ENCODE peak calls at places on chromosomes 7 and 10, in nine cellular contexts. One of them, this sample, is unnamed.

GRCh38 chr10:20181408-20181807 is 365.2 kb downstream of the PLXDC2 start:
- DNase-seq in HepG2: no peak
- DNase-seq in AG04450: no peak
- DNase-seq in ovary: no peak
- DNase-seq in fibroblast of lung: no peak
- DNase-seq in AG09319: no peak
- DNase-seq in Calu3: no peak
- DNase-seq in WTC11: no peak
- DNase-seq in HCT116: no peak
- DNase-seq in this sample: no peak

GRCh38 chr10:121404611-121405010 is 193.6 kb downstream of the FGFR2 start:
- DNase-seq in HepG2: no peak
- DNase-seq in HCT116: no peak
- DNase-seq in AG09319: no peak
- DNase-seq in WTC11: no peak
- DNase-seq in Calu3: no peak
- DNase-seq in AG04450: no peak
- DNase-seq in fibroblast of lung: no peak
- DNase-seq in ovary: no peak
- DNase-seq in this sample: no peak

GRCh38 chr10:114504769-114505579 is 100.7 kb upstream of the AFAP1L2 start:
- DNase-seq in AG04450: peak
- DNase-seq in ovary: no peak
- DNase-seq in fibroblast of lung: peak
- DNase-seq in HepG2: peak
- DNase-seq in Calu3: no peak
- DNase-seq in WTC11: no peak
- DNase-seq in AG09319: peak
- DNase-seq in HCT116: no peak
- DNase-seq in this sample: no peak

GRCh38 chr7:157234271-157234670 is 95.5 kb downstream of the UBE3C start:
- DNase-seq in AG09319: peak
- DNase-seq in AG04450: no peak
- DNase-seq in HepG2: no peak
- DNase-seq in WTC11: no peak
- DNase-seq in HCT116: no peak
- DNase-seq in fibroblast of lung: no peak
- DNase-seq in ovary: no peak
- DNase-seq in Calu3: no peak
- DNase-seq in this sample: no peak

GRCh38 chr7:28169166-28169713 is 11.4 kb downstream of the JAZF1 start:
- DNase-seq in HepG2: no peak
- DNase-seq in ovary: no peak
- DNase-seq in fibroblast of lung: peak
- DNase-seq in Calu3: no peak
- DNase-seq in HCT116: no peak
- DNase-seq in WTC11: no peak
- DNase-seq in AG09319: no peak
- DNase-seq in AG04450: peak
- DNase-seq in this sample: no peak

GRCh38 chr7:145169908-145170307 is 334.1 kb upstream of the TPK1 start:
- DNase-seq in HepG2: no peak
- DNase-seq in ovary: no peak
- DNase-seq in Calu3: no peak
- DNase-seq in WTC11: no peak
- DNase-seq in AG09319: no peak
- DNase-seq in HCT116: no peak
- DNase-seq in fibroblast of lung: no peak
- DNase-seq in AG04450: no peak
- DNase-seq in this sample: no peak

GRCh38 chr10:1382711-1383110 is 326.5 kb downstream of the WDR37 start:
- DNase-seq in ovary: no peak
- DNase-seq in WTC11: no peak
- DNase-seq in Calu3: no peak
- DNase-seq in HCT116: no peak
- DNase-seq in fibroblast of lung: no peak
- DNase-seq in AG09319: no peak
- DNase-seq in AG04450: no peak
- DNase-seq in HepG2: no peak
- DNase-seq in this sample: peak

GRCh38 chr7:157150825-157151412 is 12.2 kb downstream of the UBE3C start:
- DNase-seq in AG09319: peak
- DNase-seq in fibroblast of lung: peak
- DNase-seq in HepG2: peak
- DNase-seq in AG04450: no peak
- DNase-seq in WTC11: peak
- DNase-seq in Calu3: no peak
- DNase-seq in ovary: no peak
- DNase-seq in HCT116: no peak
- DNase-seq in this sample: no peak

GRCh38 chr10:107733731-107734130 is 569.2 kb upstream of the SORCS1 start:
- DNase-seq in Calu3: no peak
- DNase-seq in AG04450: no peak
- DNase-seq in HepG2: no peak
- DNase-seq in fibroblast of lung: peak
- DNase-seq in AG09319: no peak
- DNase-seq in ovary: no peak
- DNase-seq in HCT116: no peak
- DNase-seq in WTC11: no peak
- DNase-seq in this sample: no peak

GRCh38 chr7:156198277-156198676 is 386.0 kb upstream of the SHH start:
- DNase-seq in AG04450: no peak
- DNase-seq in AG09319: no peak
- DNase-seq in Calu3: no peak
- DNase-seq in fibroblast of lung: no peak
- DNase-seq in WTC11: no peak
- DNase-seq in HepG2: no peak
- DNase-seq in HCT116: no peak
- DNase-seq in ovary: no peak
- DNase-seq in this sample: no peak

GRCh38 chr10:30902621-30903396 is 128.9 kb downstream of the ZNF438 start:
- DNase-seq in WTC11: no peak
- DNase-seq in AG09319: no peak
- DNase-seq in HepG2: no peak
- DNase-seq in ovary: no peak
- DNase-seq in AG04450: no peak
- DNase-seq in HCT116: no peak
- DNase-seq in Calu3: no peak
- DNase-seq in fibroblast of lung: no peak
- DNase-seq in this sample: no peak

GRCh38 chr7:140176811-140177702 is at the start of gene KDM7A:
- DNase-seq in AG04450: peak
- DNase-seq in fibroblast of lung: peak
- DNase-seq in HepG2: peak
- DNase-seq in AG09319: peak
- DNase-seq in WTC11: peak
- DNase-seq in HCT116: peak
- DNase-seq in Calu3: peak
- DNase-seq in ovary: peak
- DNase-seq in this sample: peak

GRCh38 chr7:140179339-140179738 is 2.6 kb upstream of the KDM7A start:
- DNase-seq in ovary: no peak
- DNase-seq in Calu3: no peak
- DNase-seq in HCT116: no peak
- DNase-seq in HepG2: no peak
- DNase-seq in AG04450: no peak
- DNase-seq in WTC11: no peak
- DNase-seq in AG09319: no peak
- DNase-seq in fibroblast of lung: no peak
- DNase-seq in this sample: no peak

GRCh38 chr7:140176271-140176701 is 497 bp downstream of the KDM7A start:
- DNase-seq in HCT116: no peak
- DNase-seq in fibroblast of lung: peak
- DNase-seq in AG09319: no peak
- DNase-seq in Calu3: no peak
- DNase-seq in ovary: peak
- DNase-seq in HepG2: no peak
- DNase-seq in WTC11: no peak
- DNase-seq in AG04450: no peak
- DNase-seq in this sample: no peak

GRCh38 chr7:140174217-140174616 is 2.6 kb downstream of the KDM7A start:
- DNase-seq in AG09319: no peak
- DNase-seq in AG04450: no peak
- DNase-seq in WTC11: no peak
- DNase-seq in HCT116: no peak
- DNase-seq in ovary: no peak
- DNase-seq in Calu3: no peak
- DNase-seq in HepG2: no peak
- DNase-seq in fibroblast of lung: no peak
- DNase-seq in this sample: no peak

GRCh38 chr7:140175221-140176218 is 1.3 kb downstream of the KDM7A start:
- DNase-seq in AG04450: peak
- DNase-seq in ovary: peak
- DNase-seq in HCT116: peak
- DNase-seq in Calu3: peak
- DNase-seq in HepG2: peak
- DNase-seq in fibroblast of lung: peak
- DNase-seq in AG09319: peak
- DNase-seq in WTC11: peak
- DNase-seq in this sample: peak
- TF ChIP-seq CTCF in AG04450: peak
- TF ChIP-seq CTCF in ovary: peak
- TF ChIP-seq CTCF in HCT116: peak
- TF ChIP-seq CTCF in Calu3: peak
- TF ChIP-seq CTCF in HepG2: peak
- TF ChIP-seq CTCF in fibroblast of lung: peak
- TF ChIP-seq CTCF in AG09319: peak
- TF ChIP-seq CTCF in WTC11: peak
- TF ChIP-seq CTCF in this sample: peak

GRCh38 chr7:79084423-79084822 is 369.0 kb downstream of the MAGI2 start:
- DNase-seq in Calu3: no peak
- DNase-seq in AG09319: no peak
- DNase-seq in HepG2: no peak
- DNase-seq in fibroblast of lung: peak
- DNase-seq in WTC11: no peak
- DNase-seq in AG04450: no peak
- DNase-seq in ovary: no peak
- DNase-seq in HCT116: no peak
- DNase-seq in this sample: no peak
- TF ChIP-seq CTCF in Calu3: no peak
- TF ChIP-seq CTCF in AG09319: no peak
- TF ChIP-seq CTCF in HepG2: no peak
- TF ChIP-seq CTCF in fibroblast of lung: no peak
- TF ChIP-seq CTCF in WTC11: no peak
- TF ChIP-seq CTCF in AG04450: no peak
- TF ChIP-seq CTCF in ovary: no peak
- TF ChIP-seq CTCF in HCT116: no peak
- TF ChIP-seq CTCF in this sample: no peak

GRCh38 chr7:29808075-29808786 is 1.9 kb downstream of the WIPF3 start:
- DNase-seq in fibroblast of lung: peak
- DNase-seq in WTC11: no peak
- DNase-seq in Calu3: no peak
- DNase-seq in AG04450: no peak
- DNase-seq in AG09319: no peak
- DNase-seq in ovary: peak
- DNase-seq in HCT116: no peak
- DNase-seq in HepG2: no peak
- DNase-seq in this sample: no peak

GRCh38 chr7:29806793-29807178 is 478 bp downstream of the WIPF3 start:
- DNase-seq in fibroblast of lung: no peak
- DNase-seq in HCT116: no peak
- DNase-seq in HepG2: no peak
- DNase-seq in AG09319: no peak
- DNase-seq in ovary: peak
- DNase-seq in WTC11: peak
- DNase-seq in AG04450: no peak
- DNase-seq in Calu3: no peak
- DNase-seq in this sample: no peak

GRCh38 chr7:29807179-29807841 is 1.0 kb downstream of the WIPF3 start:
- DNase-seq in HCT116: peak
- DNase-seq in fibroblast of lung: no peak
- DNase-seq in ovary: peak
- DNase-seq in Calu3: peak
- DNase-seq in AG04450: no peak
- DNase-seq in AG09319: no peak
- DNase-seq in WTC11: peak
- DNase-seq in HepG2: peak
- DNase-seq in this sample: no peak

GRCh38 chr7:29805031-29805430 is 1.3 kb upstream of the WIPF3 start:
- DNase-seq in AG09319: no peak
- DNase-seq in WTC11: no peak
- DNase-seq in AG04450: no peak
- DNase-seq in ovary: no peak
- DNase-seq in fibroblast of lung: no peak
- DNase-seq in HCT116: no peak
- DNase-seq in HepG2: no peak
- DNase-seq in Calu3: no peak
- DNase-seq in this sample: no peak

GRCh38 chr7:29806131-29806792 is at the start of gene WIPF3:
- DNase-seq in HepG2: no peak
- DNase-seq in WTC11: peak
- DNase-seq in AG04450: no peak
- DNase-seq in fibroblast of lung: peak
- DNase-seq in Calu3: peak
- DNase-seq in HCT116: peak
- DNase-seq in AG09319: no peak
- DNase-seq in ovary: peak
- DNase-seq in this sample: no peak
- TF ChIP-seq CTCF in HepG2: no peak
- TF ChIP-seq CTCF in WTC11: no peak
- TF ChIP-seq CTCF in AG04450: no peak
- TF ChIP-seq CTCF in fibroblast of lung: no peak
- TF ChIP-seq CTCF in Calu3: no peak
- TF ChIP-seq CTCF in HCT116: no peak
- TF ChIP-seq CTCF in AG09319: no peak
- TF ChIP-seq CTCF in ovary: no peak
- TF ChIP-seq CTCF in this sample: peak

GRCh38 chr10:93384006-93384405 is 98.1 kb downstream of the MYOF start:
- DNase-seq in AG04450: no peak
- DNase-seq in Calu3: peak
- DNase-seq in AG09319: no peak
- DNase-seq in WTC11: no peak
- DNase-seq in fibroblast of lung: no peak
- DNase-seq in HCT116: peak
- DNase-seq in HepG2: no peak
- DNase-seq in ovary: no peak
- DNase-seq in this sample: peak

GRCh38 chr10:93392111-93392510 is 90.0 kb downstream of the MYOF start:
- DNase-seq in ovary: no peak
- DNase-seq in fibroblast of lung: peak
- DNase-seq in Calu3: no peak
- DNase-seq in HCT116: no peak
- DNase-seq in HepG2: no peak
- DNase-seq in WTC11: no peak
- DNase-seq in AG04450: no peak
- DNase-seq in AG09319: no peak
- DNase-seq in this sample: no peak

GRCh38 chr10:93383562-93383981 is 98.6 kb downstream of the MYOF start:
- DNase-seq in ovary: no peak
- DNase-seq in Calu3: peak
- DNase-seq in fibroblast of lung: peak
- DNase-seq in AG09319: peak
- DNase-seq in HCT116: no peak
- DNase-seq in WTC11: no peak
- DNase-seq in AG04450: peak
- DNase-seq in HepG2: no peak
- DNase-seq in this sample: no peak

GRCh38 chr10:93390691-93391090 is 91.4 kb downstream of the MYOF start:
- DNase-seq in HepG2: no peak
- DNase-seq in HCT116: no peak
- DNase-seq in AG04450: no peak
- DNase-seq in fibroblast of lung: peak
- DNase-seq in AG09319: no peak
- DNase-seq in WTC11: no peak
- DNase-seq in ovary: no peak
- DNase-seq in Calu3: no peak
- DNase-seq in this sample: no peak

GRCh38 chr10:93386496-93387369 is 95.4 kb downstream of the MYOF start:
- DNase-seq in Calu3: no peak
- DNase-seq in AG04450: no peak
- DNase-seq in HCT116: no peak
- DNase-seq in ovary: no peak
- DNase-seq in HepG2: no peak
- DNase-seq in AG09319: no peak
- DNase-seq in fibroblast of lung: no peak
- DNase-seq in WTC11: no peak
- DNase-seq in this sample: no peak
- TF ChIP-seq CTCF in Calu3: no peak
- TF ChIP-seq CTCF in AG04450: no peak
- TF ChIP-seq CTCF in HCT116: peak
- TF ChIP-seq CTCF in ovary: no peak
- TF ChIP-seq CTCF in HepG2: no peak
- TF ChIP-seq CTCF in AG09319: peak
- TF ChIP-seq CTCF in fibroblast of lung: peak
- TF ChIP-seq CTCF in WTC11: no peak
- TF ChIP-seq CTCF in this sample: no peak